ENCODE peak calls at places on chromosome 1, in eight cellular contexts. U, Z, T, H, C, N, S and X are unnamed samples. For H3K4me1, H3K36me3 and H3K9me2, the result is how much of the 10 kb centered on the place peaks cover.

GRCh38 chr1:204932573-204932909 is 61.9 kb downstream of the NFASC start:
- DNase-seq in U (no peak), Z (no peak), T (no peak), H (no peak), C (no peak), N (no peak), S (no peak), X (no peak)

GRCh38 chr1:246795094-246795671 is 71.0 kb downstream of the SCCPDH start:
- DNase-seq in U (no peak), Z (no peak), T (no peak), H (no peak), C (peak), N (peak), S (no peak), X (no peak)

GRCh38 chr1:112359961-112360767 is 35.9 kb upstream of the CTTNBP2NL start:
- DNase-seq in U (no peak), Z (peak), T (no peak), H (no peak), C (peak), N (peak), S (no peak), X (peak)

GRCh38 chr1:231442735-231443134 is 20.6 kb upstream of the EGLN1 start:
- DNase-seq in U (no peak), Z (no peak), T (no peak), H (no peak), C (peak), N (no peak), S (no peak), X (no peak)

GRCh38 chr1:186595969-186596368 is 84.3 kb downstream of the PTGS2 start:
- DNase-seq in U (no peak), Z (no peak), T (no peak), H (no peak), C (peak), N (no peak), S (no peak), X (no peak)

GRCh38 chr1:154962238-154962678 is 676 bp upstream of the PYGO2 start:
- DNase-seq in U (peak), Z (no peak), T (peak), H (no peak), C (peak), N (peak), S (peak), X (no peak)

GRCh38 chr1:152036316-152037216 is at the start of gene S100A11:
- DNase-seq in U (peak), Z (peak), T (peak), H (peak), C (peak), N (peak), S (no peak), X (peak)

GRCh38 chr1:203643213-203644045 is 16.8 kb downstream of the ATP2B4 start:
- DNase-seq in U (no peak), Z (peak), T (no peak), H (no peak), C (peak), N (no peak), S (no peak), X (no peak)

GRCh38 chr1:55870076-55870475 is 654.9 kb upstream of the USP24 start:
- DNase-seq in U (no peak), Z (no peak), T (peak), H (no peak), C (peak), N (no peak), S (no peak), X (no peak)

GRCh38 chr1:31007462-31007991 is 58.0 kb downstream of the PUM1 start:
- DNase-seq in U (peak), Z (no peak), T (no peak), H (no peak), C (peak), N (no peak), S (no peak), X (peak)

GRCh38 chr1:228259368-228259894 is 51.6 kb downstream of the OBSCN start:
- DNase-seq in U (no peak), Z (no peak), T (no peak), H (no peak), C (no peak), N (no peak), S (no peak), X (no peak)

GRCh38 chr1:84427520-84428188 is 29.4 kb downstream of the DNASE2B start:
- DNase-seq in U (peak), Z (peak), T (no peak), H (peak), C (peak), N (no peak), S (no peak), X (no peak)

GRCh38 chr1:49297783-49298182 is 521.1 kb upstream of the BEND5 start:
- DNase-seq in U (no peak), Z (no peak), T (no peak), H (no peak), C (no peak), N (peak), S (no peak), X (no peak)

DNA sequence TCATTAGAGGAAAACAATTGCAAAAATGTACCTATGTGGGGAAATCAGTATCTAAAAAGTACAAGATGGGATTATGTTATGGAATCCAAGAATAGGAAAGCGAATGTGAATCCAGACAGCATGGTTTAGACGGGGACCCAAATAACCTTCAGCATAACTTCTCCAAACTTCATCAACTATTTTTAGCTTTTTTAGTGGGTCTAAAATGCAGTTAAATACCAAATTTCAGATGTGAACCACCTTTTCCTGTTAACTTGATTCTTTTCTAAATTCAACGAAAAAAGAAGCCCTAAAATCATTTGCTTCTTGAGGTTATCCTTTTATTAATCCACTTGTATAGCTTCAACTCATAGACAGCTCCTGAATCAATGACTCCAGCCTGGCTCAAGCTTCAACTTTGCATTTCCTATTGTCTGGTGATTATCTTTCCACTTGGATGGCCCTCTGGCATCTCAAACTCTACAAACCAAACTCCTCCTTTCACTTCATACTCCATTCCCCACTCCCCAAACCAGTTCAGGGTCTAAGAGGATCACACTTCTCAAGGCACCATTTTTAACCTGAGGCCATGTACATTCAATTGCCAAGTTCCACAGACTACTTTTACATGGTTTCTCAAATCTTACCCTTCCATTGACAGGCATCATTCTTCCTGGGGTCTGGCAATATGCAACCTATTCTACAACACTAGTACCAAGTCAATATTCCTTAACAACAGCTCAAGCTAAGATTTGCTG is 7.4 kb downstream of the ERRFI1 start:
- DNase-seq in U (peak), Z (peak), T (no peak), H (no peak), C (no peak), N (peak), S (no peak), X (no peak)
- H3K4me1 ChIP-seq in U (half or more), Z (half or more), T (under half), H (half or more), C (half or more), N (half or more), S (under half), X (half or more)

GRCh38 chr1:169858467-169858866 is 35.2 kb downstream of the SCYL3 start:
- DNase-seq in U (peak), Z (no peak), T (no peak), H (no peak), C (peak), N (no peak), S (no peak), X (no peak)

GRCh38 chr1:169859001-169859400 is 34.7 kb downstream of the SCYL3 start:
- DNase-seq in U (no peak), Z (no peak), T (no peak), H (no peak), C (no peak), N (no peak), S (no peak), X (no peak)

GRCh38 chr1:169849346-169850022 is 44.2 kb downstream of the SCYL3 start:
- DNase-seq in U (no peak), Z (no peak), T (no peak), H (no peak), C (no peak), N (no peak), S (no peak), X (no peak)

DNA sequence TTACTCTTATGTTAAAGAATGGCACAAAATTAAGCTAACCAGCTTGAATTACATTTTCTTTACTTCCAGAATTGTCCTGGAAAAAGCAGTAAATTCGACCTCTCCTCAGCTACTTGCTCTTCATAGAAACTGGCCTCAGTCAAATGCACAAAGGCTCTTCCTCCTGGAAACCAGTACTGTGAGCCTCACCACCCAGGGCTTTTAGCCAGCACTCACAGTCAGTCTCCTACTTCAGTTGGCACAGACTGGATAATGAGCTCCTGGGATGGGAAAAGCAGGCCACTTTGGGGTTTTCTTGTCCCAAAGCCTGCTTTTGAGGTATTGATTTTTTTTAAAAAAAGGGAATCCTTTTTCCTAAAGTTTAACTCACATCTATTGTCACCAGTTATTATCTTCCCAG is 40.4 kb downstream of the SCYL3 start:
- DNase-seq in U (no peak), Z (no peak), T (no peak), H (no peak), C (no peak), N (no peak), S (no peak), X (no peak)
- H3K36me3 ChIP-seq in U (under half), Z (under half), T (half or more), H (under half), C (half or more), N (under half), S (half or more), X (under half)

DNA sequence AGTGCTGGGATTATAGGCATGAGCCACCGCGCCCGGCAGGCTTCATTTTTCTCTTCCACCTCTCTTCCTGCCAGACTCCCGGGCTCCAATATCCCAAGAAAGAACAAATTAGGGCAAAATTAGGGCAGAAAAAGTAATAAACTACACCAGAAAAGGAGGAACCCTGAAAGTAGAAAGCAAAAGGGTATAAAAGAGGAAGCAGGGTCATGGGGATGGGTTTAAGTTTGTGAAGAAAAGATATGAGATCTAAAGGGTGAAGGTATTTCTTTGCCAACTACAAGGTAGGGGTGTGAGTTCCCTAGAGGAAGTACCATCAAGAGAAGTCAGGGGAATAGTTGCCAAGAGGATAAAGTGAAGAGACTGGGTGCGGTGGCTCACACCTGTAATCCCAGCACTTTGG is 9.9 kb downstream of the PTPN22 start:
- DNase-seq in U (no peak), Z (no peak), T (no peak), H (no peak), C (no peak), N (no peak), S (peak), X (no peak)
- H3K9me2 ChIP-seq in U (under half), Z (under half), T (under half), H (under half), C (under half), N (under half), S (under half), X (under half)

GRCh38 chr1:1307908-1308755 is at the start of the genes ACAP3 and PUSL1:
- DNase-seq in U (peak), Z (peak), T (peak), H (peak), C (peak), N (peak), S (peak), X (peak)

GRCh38 chr1:1308756-1309524 is 543 bp downstream of the PUSL1 start:
- DNase-seq in U (peak), Z (peak), T (peak), H (no peak), C (peak), N (peak), S (peak), X (peak)

GRCh38 chr1:1311107-1312104 is 3.0 kb downstream of the PUSL1 start:
- DNase-seq in U (no peak), Z (no peak), T (no peak), H (no peak), C (no peak), N (no peak), S (no peak), X (no peak)

GRCh38 chr1:1310476-1311053 is 2.2 kb downstream of the PUSL1 start:
- DNase-seq in U (no peak), Z (no peak), T (no peak), H (no peak), C (no peak), N (peak), S (no peak), X (no peak)

GRCh38 chr1:1309525-1310385 is 1.4 kb downstream of the PUSL1 start:
- DNase-seq in U (no peak), Z (no peak), T (peak), H (no peak), C (no peak), N (peak), S (no peak), X (no peak)
- H3K4me1 ChIP-seq in U (under half), Z (under half), T (under half), H (under half), C (under half), N (under half), S (under half), X (under half)